ENCODE peak calls at places on chromosomes 7 and 10, in five cellular contexts. J is memory B cell, Y is GM20000, E is H54, W is DND-41. F is an unnamed sample.

GRCh38 chr10:75146780-75147179 is 35.3 kb downstream of the SAMD8 start:
- DNase-seq in J (no peak), Y (no peak), E (no peak), W (no peak), F (no peak)

GRCh38 chr7:140697447-140698143 is 1.1 kb downstream of the NDUFB2 start:
- DNase-seq in J (no peak), Y (no peak), E (no peak), W (no peak), F (no peak)

GRCh38 chr10:79065853-79066252 is 2.9 kb upstream of the ZMIZ1 start:
- DNase-seq in J (no peak), Y (no peak), E (no peak), W (no peak), F (no peak)

GRCh38 chr7:593324-594115 is 73.9 kb upstream of the PDGFA start:
- DNase-seq in J (no peak), Y (peak), E (no peak), W (peak), F (peak)

GRCh38 chr7:112571852-112572607 is 91.2 kb downstream of the LSMEM1 start:
- DNase-seq in J (no peak), Y (no peak), E (no peak), W (no peak), F (no peak)

GRCh38 chr10:77692782-77693181 is 55.2 kb upstream of the KCNMA1 start:
- DNase-seq in J (no peak), Y (no peak), E (peak), W (no peak), F (no peak)

GRCh38 chr10:88865281-88865876 is 13.7 kb upstream of the ANKRD22 start:
- DNase-seq in J (no peak), Y (no peak), E (no peak), W (no peak), F (peak)

GRCh38 chr10:64159910-64160872 is 639.0 kb downstream of the REEP3 start:
- DNase-seq in J (no peak), Y (no peak), E (no peak), W (no peak), F (no peak)

GRCh38 chr7:110534241-110534931 is 556.5 kb upstream of the LRRN3 start:
- DNase-seq in J (no peak), Y (no peak), E (no peak), W (peak), F (no peak)

GRCh38 chr7:71191766-71192165 is 59.8 kb downstream of the GALNT17 start:
- DNase-seq in J (no peak), Y (no peak), E (no peak), W (no peak), F (no peak)

GRCh38 chr7:134546903-134547737 is 1.8 kb upstream of the AKR1B15 start:
- DNase-seq in J (peak), Y (no peak), E (peak), W (peak), F (peak)

GRCh38 chr7:141752634-141753033 is 11.3 kb upstream of the TAS2R3 start:
- DNase-seq in J (no peak), Y (no peak), E (no peak), W (no peak), F (no peak)

GRCh38 chr7:26267631-26268166 is 24.0 kb upstream of the SNX10 start:
- DNase-seq in J (no peak), Y (no peak), E (no peak), W (no peak), F (no peak)

GRCh38 chr10:86027346-86027745 is 339.2 kb downstream of the GRID1 start:
- DNase-seq in J (no peak), Y (no peak), E (no peak), W (no peak), F (no peak)

GRCh38 chr10:48598243-48598935 is 6.5 kb downstream of the ARHGAP22 start:
- DNase-seq in J (no peak), Y (no peak), E (no peak), W (no peak), F (no peak)

GRCh38 chr7:100016209-100016901 is 959 bp downstream of the ZKSCAN1 start:
- DNase-seq in J (no peak), Y (no peak), E (no peak), W (no peak), F (no peak)

GRCh38 chr10:100826983-100827818 is 81.8 kb downstream of the PAX2 start:
- DNase-seq in J (peak), Y (peak), E (no peak), W (no peak), F (no peak)

GRCh38 chr10:21329995-21330627 is 195.4 kb downstream of the SKIDA1 start:
- DNase-seq in J (no peak), Y (no peak), E (no peak), W (no peak), F (no peak)

GRCh38 chr7:155282671-155283070 is 15.0 kb upstream of the INSIG1 start:
- DNase-seq in J (no peak), Y (no peak), E (no peak), W (no peak), F (no peak)

GRCh38 chr10:96401036-96401435 is 42.2 kb upstream of the OPALIN start:
- DNase-seq in J (no peak), Y (no peak), E (no peak), W (no peak), F (no peak)

GRCh38 chr7:116876664-116877442 is 14.5 kb downstream of the CAPZA2 start:
- DNase-seq in J (no peak), Y (no peak), E (no peak), W (no peak), F (no peak)

GRCh38 chr7:4079366-4079765 is 602.7 kb upstream of the FOXK1 start:
- DNase-seq in J (no peak), Y (no peak), E (no peak), W (no peak), F (no peak)

GRCh38 chr7:138324905-138325304 is 135.2 kb upstream of the TRIM24 start:
- DNase-seq in J (no peak), Y (no peak), E (no peak), W (no peak), F (no peak)

GRCh38 chr10:6199131-6199733 is 3.5 kb upstream of the PFKFB3 start:
- DNase-seq in J (no peak), Y (no peak), E (no peak), W (no peak), F (no peak)

GRCh38 chr7:139823855-139824670 is 5.0 kb upstream of the TBXAS1 start:
- DNase-seq in J (no peak), Y (no peak), E (no peak), W (no peak), F (no peak)

GRCh38 chr7:101939136-101939695 is 121.8 kb downstream of the CUX1 start:
- DNase-seq in J (no peak), Y (no peak), E (no peak), W (no peak), F (no peak)

GRCh38 chr7:141071855-141072547 is 1.9 kb upstream of the TMEM178B start:
- DNase-seq in J (no peak), Y (no peak), E (no peak), W (no peak), F (no peak)

GRCh38 chr10:68562666-68563522 is 2.8 kb downstream of the TET1 start:
- DNase-seq in J (no peak), Y (no peak), E (peak), W (peak), F (peak)

F was measured in Jurkat, Clone E6-1.